ENCODE peak calls at places on chromosomes 7 and 10, in four cellular contexts. Q is neuronal stem cell, C is heart left ventricle, Z is astrocyte. X is an unnamed sample.

GRCh38 chr10:104052351-104052885 is 33.3 kb downstream of the COL17A1 start:
- DNase-seq in Z (no peak), Q (no peak), C (no peak), X (no peak)

GRCh38 chr10:116765549-116766162 is 23.3 kb upstream of the HSPA12A start:
- DNase-seq in C (peak; percentile 10), Q (no peak), Z (no peak), X (peak; percentile 13)

GRCh38 chr10:72186213-72186612 is 29.6 kb upstream of the ANAPC16 start:
- DNase-seq in Q (no peak), Z (peak; percentile 11), C (no peak), X (no peak)

GRCh38 chr10:94403034-94403822 is 887 bp downstream of the TBC1D12 start:
- DNase-seq in C (peak; percentile 76), Z (peak; percentile 67), Q (peak; percentile 21), X (no peak)

GRCh38 chr10:5568984-5569383 is 44.2 kb downstream of the CALML3 start:
- DNase-seq in Q (no peak), C (no peak), Z (no peak), X (no peak)

GRCh38 chr7:74305987-74306736 is 17.0 kb downstream of the CLIP2 start:
- DNase-seq in Z (no peak), Q (no peak), C (no peak), X (peak; percentile 68)

GRCh38 chr7:130180571-130180971 is 24.6 kb downstream of the TMEM209 start:
- DNase-seq in Q (no peak), Z (peak; percentile 89), C (no peak), X (no peak)

GRCh38 chr7:17523813-17524741 is 225.6 kb downstream of the AHR start:
- DNase-seq in Z (peak; percentile 88), Q (no peak), C (no peak), X (no peak)

GRCh38 chr7:14766747-14767146 is 135.8 kb downstream of the DGKB start:
- DNase-seq in Z (peak; percentile 12), Q (no peak), C (no peak), X (no peak)

GRCh38 chr10:98407017-98407743 is 7.8 kb downstream of the PYROXD2 start:
- DNase-seq in Z (no peak), C (no peak), Q (no peak), X (no peak)

GRCh38 chr10:90378524-90379076 is 479.2 kb downstream of the HTR7 start:
- DNase-seq in Z (peak; percentile 49), C (no peak), Q (no peak), X (no peak)

GRCh38 chr7:4073052-4073451 is 609.0 kb upstream of the FOXK1 start:
- DNase-seq in C (no peak), Q (no peak), Z (no peak), X (no peak)

GRCh38 chr10:6671976-6672375 is 91.9 kb upstream of the PRKCQ start:
- DNase-seq in Q (no peak), C (no peak), Z (no peak), X (no peak)

GRCh38 chr7:30225863-30226361 is 58.5 kb upstream of the ZNRF2 start:
- DNase-seq in Z (peak; percentile 82), Q (no peak), C (peak; percentile 71), X (peak; percentile 76)

GRCh38 chr7:104482362-104483042 is 154.1 kb downstream of the LHFPL3 start:
- DNase-seq in C (no peak), Q (no peak), Z (no peak), X (no peak)

GRCh38 chr7:107544848-107545591 is 18.7 kb downstream of the COG5 start:
- DNase-seq in Z (no peak), C (no peak), Q (no peak), X (no peak)

GRCh38 chr10:47366731-47367460 is 17.2 kb downstream of the ZNF488 start:
- DNase-seq in Z (no peak), C (no peak), Q (no peak), X (no peak)

GRCh38 chr7:151313857-151314256 is 27.8 kb upstream of the NUB1 start:
- DNase-seq in Q (no peak), Z (peak; percentile 33), C (peak; percentile 69), X (peak; percentile 46)

DNA sequence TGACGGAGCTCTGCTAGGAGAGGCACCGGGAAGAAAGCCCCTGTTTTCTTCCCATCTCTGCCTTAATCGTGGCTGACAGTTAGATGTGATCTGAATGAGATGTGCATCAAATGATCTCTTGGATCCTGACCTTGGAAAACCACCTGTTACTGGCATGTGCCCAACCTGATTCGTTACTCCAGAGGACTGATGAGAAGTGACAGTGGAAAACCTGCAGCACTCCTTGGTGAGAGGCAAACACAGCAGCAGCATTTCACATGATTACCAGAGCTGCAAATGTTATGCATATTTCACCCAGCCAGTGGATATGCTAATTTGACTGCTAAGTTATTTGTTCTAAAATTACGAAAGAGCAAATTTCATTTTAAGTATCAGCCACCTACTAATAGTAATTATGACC is 95.3 kb downstream of the PTPRN2 start:
- DNase-seq in Z (no peak), C (no peak), Q (no peak), X (peak; percentile 62)
- H3K27ac ChIP-seq in Z (no peak overlapping the region), C (no peak overlapping the region), Q (no peak overlapping the region), X (peak overlapping the region; percentile 46)

DNA sequence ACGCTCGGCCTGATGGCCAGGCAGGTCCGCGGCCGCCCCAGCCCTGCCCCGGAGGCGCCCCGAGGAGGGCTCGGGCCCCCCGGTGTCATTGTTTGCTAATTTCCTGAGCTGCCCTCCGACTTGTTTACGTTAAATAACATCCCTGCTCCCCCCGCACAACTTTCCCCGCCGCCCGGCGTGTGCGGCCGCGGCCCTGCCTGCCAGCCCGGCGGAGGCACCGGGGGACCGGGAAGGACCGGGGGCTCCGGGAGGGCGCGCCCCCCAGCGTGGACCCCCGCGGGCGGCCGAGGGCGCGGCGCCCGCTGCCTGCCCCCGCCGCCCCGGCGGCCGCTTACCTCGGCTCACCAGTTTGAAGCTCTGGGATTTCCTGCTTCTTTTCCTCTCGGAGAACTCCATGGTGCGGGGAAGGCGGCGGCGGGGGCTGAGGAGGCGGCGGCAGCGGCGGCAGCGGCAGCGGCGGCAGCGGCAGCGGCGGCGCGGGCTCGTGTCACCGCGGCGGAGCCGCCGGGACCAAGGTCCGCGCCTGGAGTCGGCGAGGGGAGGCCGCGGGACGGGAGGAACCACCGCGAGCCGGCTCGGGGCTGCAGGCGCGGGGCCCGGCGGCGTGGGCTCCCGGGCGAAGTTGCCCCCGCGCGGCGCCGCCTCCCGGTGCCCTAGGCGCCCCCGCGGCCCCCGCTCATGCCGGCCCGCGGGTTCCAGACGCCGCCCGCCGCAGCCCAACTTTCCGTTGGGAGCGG is 508 bp downstream of the BEND7 start:
- DNase-seq in Z (no peak), Q (no peak), C (no peak), X (no peak)
- H3K27ac ChIP-seq in Z (no peak overlapping the region), Q (no peak overlapping the region), C (peak overlapping the region; percentile 80), X (no peak overlapping the region)

GRCh38 chr7:106419455-106420182 is 134.8 kb upstream of the NAMPT start:
- DNase-seq in Q (no peak), Z (no peak), C (no peak), X (no peak)

GRCh38 chr7:106418526-106418925 is 133.7 kb upstream of the NAMPT start:
- DNase-seq in Q (no peak), C (no peak), Z (peak; percentile 94), X (no peak)

GRCh38 chr7:106417273-106417902 is 132.6 kb upstream of the NAMPT start:
- DNase-seq in Z (no peak), C (no peak), Q (no peak), X (no peak)

GRCh38 chr7:106416430-106416829 is 131.6 kb upstream of the NAMPT start:
- DNase-seq in Q (no peak), Z (no peak), C (no peak), X (no peak)

GRCh38 chr7:106418094-106418493 is 133.3 kb upstream of the NAMPT start:
- DNase-seq in Z (no peak), Q (no peak), C (no peak), X (no peak)
- H3K27ac ChIP-seq in Z (no peak overlapping the region), Q (no peak overlapping the region), C (no peak overlapping the region), X (no peak overlapping the region)

GRCh38 chr10:22581453-22581852 is 132.9 kb downstream of the PIP4K2A start:
- DNase-seq in Q (no peak), Z (no peak), C (no peak), X (no peak)
- H3K27ac ChIP-seq in Q (no peak overlapping the region), Z (no peak overlapping the region), C (no peak overlapping the region), X (no peak overlapping the region)

DNA sequence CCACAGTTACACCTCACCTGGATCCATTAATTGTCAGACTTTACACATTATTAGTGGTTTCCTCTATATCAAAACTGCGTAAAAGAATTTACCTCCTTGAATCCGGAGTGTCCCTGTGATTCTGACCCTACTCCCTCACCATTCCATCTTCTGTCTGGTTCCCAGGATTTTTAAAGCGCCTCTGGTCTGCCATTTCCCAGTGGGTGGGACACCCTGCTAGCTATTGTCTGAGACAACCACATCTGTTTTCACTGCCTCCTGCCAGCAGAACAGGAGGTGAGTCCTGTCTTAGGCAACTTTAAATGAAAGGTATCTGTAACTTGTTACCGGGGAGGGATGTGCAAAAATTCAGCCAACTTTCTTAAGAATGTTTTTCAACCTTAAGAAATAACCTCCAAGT is 2.3 kb downstream of the MACROH2A2 start:
- DNase-seq in Q (no peak), Z (no peak), C (no peak), X (no peak)
- H3K27ac ChIP-seq in Q (no peak overlapping the region), Z (no peak overlapping the region), C (no peak overlapping the region), X (no peak overlapping the region)

GRCh38 chr7:32958046-32959025 is 1.1 kb downstream of the FKBP9 start:
- DNase-seq in Z (peak; percentile 39), C (peak; percentile 81), Q (no peak), X (no peak)
- H3K27ac ChIP-seq in Z (peak overlapping the region; percentile 86), C (peak overlapping the region; percentile 99), Q (no peak overlapping the region), X (peak overlapping the region; percentile 86)